ENCODE peak calls at places on chromosomes 12 and 14, in four cellular contexts. One of them, this sample, is unnamed. For H3K79me2 and H3K9me3, the result is how much of the 10 kb centered on the place peaks cover.

GRCh38 chr14:70882771-70883492 is 24.3 kb upstream of the PCNX1 start:
- DNase-seq in astrocyte: peak
- DNase-seq in PC-3: peak
- DNase-seq in HCT116: no peak
- DNase-seq in this sample: no peak

GRCh38 chr12:87054225-87054624 is 798.0 kb upstream of the MGAT4C start:
- DNase-seq in astrocyte: peak
- DNase-seq in PC-3: peak
- DNase-seq in HCT116: no peak
- DNase-seq in this sample: no peak

GRCh38 chr12:109047081-109047805 is 5.1 kb upstream of the USP30 start:
- DNase-seq in astrocyte: peak
- DNase-seq in PC-3: peak
- DNase-seq in HCT116: no peak
- DNase-seq in this sample: no peak

GRCh38 chr14:105943973-105944602 is 417.7 kb downstream of the TMEM121 start:
- DNase-seq in astrocyte: no peak
- DNase-seq in PC-3: no peak
- DNase-seq in HCT116: no peak
- DNase-seq in this sample: no peak

GRCh38 chr12:61654698-61655097 is 605.5 kb upstream of the USP15 start:
- DNase-seq in astrocyte: no peak
- DNase-seq in PC-3: peak
- DNase-seq in HCT116: peak
- DNase-seq in this sample: no peak

GRCh38 chr12:18683603-18684002 is 54.2 kb downstream of the PLCZ1 start:
- DNase-seq in astrocyte: peak
- DNase-seq in PC-3: peak
- DNase-seq in HCT116: no peak
- DNase-seq in this sample: peak

GRCh38 chr14:68191567-68192321 is 372.2 kb downstream of the RAD51B start:
- DNase-seq in astrocyte: peak
- DNase-seq in PC-3: peak
- DNase-seq in HCT116: peak
- DNase-seq in this sample: peak

GRCh38 chr12:123389560-123390351 is 5.8 kb downstream of the KMT5A start:
- DNase-seq in astrocyte: no peak
- DNase-seq in PC-3: peak
- DNase-seq in HCT116: no peak
- DNase-seq in this sample: no peak

GRCh38 chr14:93120522-93120921 is 4.8 kb upstream of the ITPK1 start:
- DNase-seq in astrocyte: no peak
- DNase-seq in PC-3: no peak
- DNase-seq in HCT116: no peak
- DNase-seq in this sample: no peak

GRCh38 chr12:96985515-96986362 is 78.7 kb downstream of the NEDD1 start:
- DNase-seq in astrocyte: no peak
- DNase-seq in PC-3: peak
- DNase-seq in HCT116: peak
- DNase-seq in this sample: no peak

GRCh38 chr12:8612629-8613028 is at the start of gene AICDA:
- DNase-seq in astrocyte: no peak
- DNase-seq in PC-3: no peak
- DNase-seq in HCT116: no peak
- DNase-seq in this sample: no peak

DNA sequence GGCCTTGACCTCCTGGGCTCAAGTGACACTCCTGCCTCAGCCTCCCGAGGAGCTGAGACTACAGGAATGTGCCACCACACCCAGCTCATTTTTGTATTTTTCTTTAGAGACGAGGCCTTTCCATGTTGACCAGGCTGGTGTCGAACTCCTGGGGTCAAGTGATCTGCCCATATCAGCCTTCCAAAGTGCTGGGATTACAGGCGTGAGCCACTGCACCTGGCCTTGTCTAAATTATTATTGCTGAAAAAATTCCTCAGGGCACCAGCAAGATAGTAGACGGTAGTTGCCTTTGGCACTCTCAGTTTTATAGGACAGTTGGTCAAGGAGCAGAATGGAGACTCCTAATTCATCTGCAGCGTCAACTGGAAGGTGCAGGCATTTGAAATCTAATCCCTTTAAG is 2.5 kb upstream of the AICDA start:
- DNase-seq in astrocyte: no peak
- DNase-seq in PC-3: no peak
- DNase-seq in HCT116: no peak
- DNase-seq in this sample: no peak
- H3K79me2 ChIP-seq in astrocyte: under half
- H3K79me2 ChIP-seq in PC-3: under half
- H3K79me2 ChIP-seq in HCT116: under half
- H3K79me2 ChIP-seq in this sample: under half

DNA sequence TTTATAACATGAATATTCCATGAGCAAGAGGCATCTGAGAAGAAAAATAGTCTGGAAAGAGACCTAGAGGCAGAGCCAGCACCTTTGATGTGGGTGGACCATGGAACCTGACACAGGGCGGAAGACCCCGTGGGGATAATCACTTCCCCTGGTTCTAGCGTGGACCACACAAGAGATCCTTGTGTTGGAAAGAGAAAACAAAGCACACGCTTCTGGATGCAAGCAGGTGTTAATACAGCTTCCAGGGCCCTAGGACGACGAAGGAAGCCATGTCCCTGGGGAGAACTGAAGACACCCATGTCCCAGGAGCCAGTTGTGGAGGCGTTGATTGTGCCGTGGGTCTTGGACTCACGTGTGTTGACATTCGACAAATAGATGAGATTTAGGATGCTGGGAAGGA is 102.9 kb downstream of the ADGRD1 start:
- DNase-seq in astrocyte: no peak
- DNase-seq in PC-3: no peak
- DNase-seq in HCT116: no peak
- DNase-seq in this sample: no peak
- H3K9me3 ChIP-seq in astrocyte: under half
- H3K9me3 ChIP-seq in PC-3: under half
- H3K9me3 ChIP-seq in HCT116: under half
- H3K9me3 ChIP-seq in this sample: under half

GRCh38 chr14:69675877-69676416 is 64.6 kb downstream of the SUSD6 start:
- DNase-seq in astrocyte: no peak
- DNase-seq in PC-3: no peak
- DNase-seq in HCT116: no peak
- DNase-seq in this sample: no peak
- H3K79me2 ChIP-seq in astrocyte: half or more
- H3K79me2 ChIP-seq in PC-3: under half
- H3K79me2 ChIP-seq in HCT116: under half
- H3K79me2 ChIP-seq in this sample: under half

GRCh38 chr14:66345986-66346385 is 140.2 kb upstream of the CCDC196 start:
- DNase-seq in astrocyte: no peak
- DNase-seq in PC-3: no peak
- DNase-seq in HCT116: no peak
- DNase-seq in this sample: no peak

DNA sequence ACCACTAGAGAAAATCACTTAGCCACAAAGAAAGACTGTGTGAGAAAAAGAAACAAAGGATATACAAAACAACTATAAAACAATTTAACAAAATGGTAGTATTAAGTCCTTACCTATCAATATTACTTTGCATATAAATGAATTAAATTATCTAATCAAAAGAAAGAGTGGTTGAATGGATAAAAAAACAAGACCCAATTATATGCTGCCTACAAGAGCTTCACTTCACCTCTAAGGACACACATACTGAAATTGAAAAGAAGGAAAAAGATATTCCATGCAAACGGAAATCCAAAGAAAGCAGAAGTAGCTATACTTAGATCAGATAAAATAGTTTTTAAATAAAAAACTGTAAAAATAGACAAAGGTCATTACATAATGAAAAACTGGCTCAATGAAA is 134.9 kb upstream of the CCDC196 start:
- DNase-seq in astrocyte: no peak
- DNase-seq in PC-3: no peak
- DNase-seq in HCT116: no peak
- DNase-seq in this sample: no peak
- H3K9me3 ChIP-seq in astrocyte: under half
- H3K9me3 ChIP-seq in PC-3: under half
- H3K9me3 ChIP-seq in HCT116: under half
- H3K9me3 ChIP-seq in this sample: under half

GRCh38 chr12:121796855-121797751 is 3.6 kb upstream of the RHOF start:
- DNase-seq in astrocyte: peak
- DNase-seq in PC-3: peak
- DNase-seq in HCT116: peak
- DNase-seq in this sample: no peak
- H3K79me2 ChIP-seq in astrocyte: half or more
- H3K79me2 ChIP-seq in PC-3: half or more
- H3K79me2 ChIP-seq in HCT116: under half
- H3K79me2 ChIP-seq in this sample: under half

DNA sequence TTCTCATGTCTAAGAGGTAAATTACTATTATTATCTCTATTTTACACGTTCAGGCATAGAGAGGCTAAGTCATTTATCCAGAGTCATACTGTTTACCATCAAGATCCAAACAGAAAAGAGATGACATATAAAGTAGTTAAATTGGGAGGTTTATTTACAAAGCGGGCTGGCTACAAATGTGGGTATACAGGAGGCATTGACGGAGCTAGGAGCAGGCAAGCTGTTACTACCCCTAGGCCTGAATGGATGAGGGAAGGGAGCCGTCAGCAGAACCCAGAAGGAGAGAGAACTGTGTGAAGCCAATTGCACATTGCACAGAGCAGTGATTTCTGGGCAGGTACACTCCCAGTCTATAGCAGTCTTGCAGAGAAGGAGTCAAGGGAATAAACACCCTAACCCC is 39.8 kb downstream of the DACT1 start:
- DNase-seq in astrocyte: no peak
- DNase-seq in PC-3: no peak
- DNase-seq in HCT116: no peak
- DNase-seq in this sample: no peak
- H3K9me3 ChIP-seq in astrocyte: under half
- H3K9me3 ChIP-seq in PC-3: under half
- H3K9me3 ChIP-seq in HCT116: under half
- H3K9me3 ChIP-seq in this sample: under half

This sample was measured in keratinocyte.